ENCODE peak calls at places on chromosomes 2 and 18, in six cellular contexts. E, R, T, G, W and A are unnamed samples.

GRCh38 chr2:217065695-217066405 is 206.0 kb upstream of the TNP1 start:
- DNase-seq in E (no peak), R (no peak), W (no peak), G (no peak), T (no peak), A (no peak)

GRCh38 chr2:200795044-200795443 is 16.7 kb upstream of the BZW1 start:
- DNase-seq in W (no peak), R (no peak), G (no peak), T (peak), E (no peak), A (no peak)

GRCh38 chr2:240245706-240246105 is 105.2 kb upstream of the OTOS start:
- DNase-seq in G (no peak), R (no peak), W (no peak), E (peak), T (no peak), A (no peak)

GRCh38 chr2:128298846-128299507 is 19.7 kb downstream of the HS6ST1 start:
- DNase-seq in T (peak), E (peak), G (no peak), R (no peak), W (no peak), A (no peak)

GRCh38 chr2:241103176-241103595 is 1.1 kb upstream of the MTERF4 start:
- DNase-seq in W (no peak), T (no peak), G (no peak), E (no peak), R (no peak), A (no peak)

GRCh38 chr2:10347559-10347941 is 44.8 kb downstream of the HPCAL1 start:
- DNase-seq in W (no peak), T (peak), E (no peak), G (no peak), R (no peak), A (no peak)

GRCh38 chr18:23779696-23780303 is 90.5 kb downstream of the LAMA3 start:
- DNase-seq in R (no peak), T (no peak), W (no peak), E (no peak), G (no peak), A (no peak)

GRCh38 chr18:6255121-6255742 is 159.5 kb downstream of the L3MBTL4 start:
- DNase-seq in T (no peak), W (no peak), G (no peak), E (no peak), R (no peak), A (no peak)

GRCh38 chr2:68997401-68997800 is 15.6 kb upstream of the ANTXR1 start:
- DNase-seq in R (no peak), W (no peak), T (no peak), E (no peak), G (no peak), A (no peak)

GRCh38 chr18:80233201-80233835 is 14.0 kb downstream of the PARD6G start:
- DNase-seq in G (no peak), E (no peak), T (no peak), W (no peak), R (no peak), A (no peak)

GRCh38 chr2:58620896-58621295 is 379.8 kb upstream of the FANCL start:
- DNase-seq in W (no peak), E (no peak), R (no peak), T (no peak), G (no peak), A (no peak)

GRCh38 chr2:46695283-46695682 is 215.9 kb downstream of the TMEM247 start:
- DNase-seq in G (no peak), R (no peak), E (no peak), W (no peak), T (no peak), A (no peak)

GRCh38 chr2:46519265-46519664 is 39.9 kb downstream of the TMEM247 start:
- DNase-seq in T (no peak), R (no peak), W (no peak), E (no peak), G (no peak), A (no peak)

GRCh38 chr18:50127516-50128229 is 67.3 kb downstream of the MYO5B start:
- DNase-seq in R (no peak), G (no peak), T (no peak), W (no peak), E (no peak), A (no peak)

GRCh38 chr2:101518470-101519172 is 43.7 kb upstream of the RFX8 start:
- DNase-seq in G (peak), T (peak), R (no peak), W (no peak), E (peak), A (no peak)

GRCh38 chr2:27765621-27766286 is 5.8 kb upstream of the MRPL33 start:
- DNase-seq in G (peak), W (no peak), T (peak), E (no peak), R (no peak), A (no peak)

GRCh38 chr2:140203347-140203746 is 1423.2 kb upstream of the NXPH2 start:
- DNase-seq in R (no peak), T (no peak), G (no peak), E (no peak), W (no peak), A (no peak)

GRCh38 chr2:237731663-237732062 is 66.9 kb upstream of the RBM44 start:
- DNase-seq in W (no peak), T (no peak), R (no peak), E (no peak), G (no peak), A (no peak)

GRCh38 chr2:218878941-218879761 is 1.5 kb upstream of the WNT10A start:
- DNase-seq in T (no peak), E (peak), R (no peak), W (no peak), G (no peak), A (no peak)

GRCh38 chr18:29711931-29712330 is 1330.6 kb downstream of the DSC3 start:
- DNase-seq in E (no peak), R (no peak), T (no peak), W (no peak), G (no peak), A (no peak)

GRCh38 chr18:46428368-46428767 is 228.7 kb downstream of the LOXHD1 start:
- DNase-seq in R (no peak), W (no peak), T (no peak), E (no peak), G (no peak), A (no peak)

GRCh38 chr2:170405326-170405725 is 227.4 kb downstream of the MYO3B start:
- DNase-seq in E (no peak), G (no peak), T (no peak), W (no peak), R (no peak), A (no peak)

GRCh38 chr18:71398530-71398929 is 1109.7 kb downstream of the SOCS6 start:
- DNase-seq in E (peak), R (peak), T (no peak), W (no peak), G (no peak), A (no peak)
- TF ChIP-seq CTCF in E (peak), R (peak), T (no peak), W (no peak), G (no peak), A (no peak)

DNA sequence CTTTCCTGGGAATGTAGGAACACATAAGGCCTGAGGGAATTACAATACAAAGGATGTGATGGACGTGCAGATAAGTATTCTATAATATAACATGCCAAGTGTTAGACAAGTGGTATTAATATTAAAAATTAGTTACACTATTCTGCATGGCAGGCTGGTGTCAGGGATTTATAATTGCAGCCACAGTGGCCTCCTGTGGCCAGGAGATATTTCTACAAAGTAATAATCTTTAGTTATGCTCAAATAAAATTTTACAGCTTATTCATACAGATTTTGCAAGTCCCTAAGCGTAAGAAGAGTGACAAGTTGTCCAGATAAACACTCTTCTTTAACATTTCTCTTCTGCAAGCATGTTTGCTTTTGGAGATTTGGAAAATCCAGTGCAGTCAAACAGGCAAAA is 90.4 kb upstream of the CBLN2 start:
- DNase-seq in G (no peak), R (no peak), E (no peak), W (no peak), T (no peak), A (no peak)
- TF ChIP-seq CTCF in G (no peak), R (no peak), E (no peak), W (no peak), T (no peak), A (no peak)

DNA sequence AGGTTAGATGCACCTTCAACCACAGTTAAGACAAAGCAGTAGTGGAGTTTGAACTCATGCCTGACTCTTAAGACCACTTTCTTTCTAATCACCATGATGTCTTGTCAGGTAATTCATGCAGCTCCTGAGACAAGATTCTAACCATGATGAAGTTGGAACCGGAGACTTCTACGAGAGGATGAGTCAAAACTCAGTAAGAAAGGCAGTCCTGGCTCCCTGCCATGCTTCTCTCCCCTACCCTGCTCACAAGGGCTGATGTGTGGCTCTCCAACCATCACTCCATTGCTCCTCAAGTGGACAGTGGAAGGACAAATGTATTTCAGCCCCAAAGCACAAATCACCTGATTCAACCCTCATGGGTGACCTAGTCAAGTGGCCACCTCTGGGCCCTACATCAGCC is 3.2 kb downstream of the CYRIA start:
- DNase-seq in R (no peak), E (no peak), W (no peak), T (no peak), G (no peak), A (no peak)
- TF ChIP-seq CTCF in R (no peak), E (no peak), W (no peak), T (no peak), G (no peak), A (no peak)

DNA sequence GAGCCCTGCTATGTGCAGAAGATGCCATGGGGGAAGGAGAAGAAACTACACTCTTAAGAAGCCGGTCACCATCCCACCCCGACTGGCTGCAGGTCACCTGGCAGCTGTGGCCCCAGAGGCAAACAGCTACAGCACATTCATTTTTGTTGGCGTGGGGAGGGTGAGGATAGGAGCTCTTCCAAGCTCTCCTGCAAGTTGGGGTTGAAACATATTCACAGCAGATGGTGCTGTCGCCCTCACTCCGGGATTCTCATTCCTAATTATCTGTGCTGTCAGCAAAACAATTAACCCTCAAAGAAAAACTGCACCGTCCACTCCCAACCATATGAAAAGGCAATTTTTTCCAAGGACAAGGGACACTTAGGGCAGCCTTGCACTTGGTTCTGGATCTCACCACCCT is 68.7 kb downstream of the ZBTB7C start:
- DNase-seq in R (no peak), W (no peak), T (no peak), G (no peak), E (no peak), A (no peak)
- TF ChIP-seq CTCF in R (no peak), W (no peak), T (no peak), G (no peak), E (no peak), A (no peak)

GRCh38 chr2:229408356-229408755 is 137.3 kb upstream of the PID1 start:
- DNase-seq in W (no peak), T (no peak), R (no peak), G (no peak), E (no peak), A (peak)
- TF ChIP-seq CTCF in W (no peak), T (no peak), R (no peak), G (no peak), E (no peak), A (no peak)

DNA sequence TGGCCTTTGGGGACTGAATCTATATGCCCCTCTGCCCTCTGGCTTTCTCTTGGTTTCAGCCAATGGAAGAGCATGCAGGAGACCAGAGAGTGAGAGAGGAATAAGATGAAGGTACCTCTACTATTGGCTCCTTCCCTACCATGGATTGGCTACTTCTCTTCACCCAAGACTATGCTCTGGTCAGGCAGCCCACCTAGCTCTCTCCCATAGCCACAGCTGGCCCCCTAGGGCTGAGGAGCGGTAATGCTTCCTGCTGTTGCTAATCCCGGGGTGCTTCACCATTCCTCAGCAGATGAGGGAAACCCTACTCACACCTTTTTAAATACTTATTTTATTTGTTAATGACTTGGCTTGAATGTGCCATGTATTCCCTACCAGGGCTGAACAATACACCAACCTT is 142.4 kb downstream of the MREG start:
- DNase-seq in R (no peak), T (no peak), E (peak), G (peak), W (no peak), A (no peak)
- TF ChIP-seq CTCF in R (peak), T (no peak), E (peak), G (peak), W (no peak), A (no peak)

DNA sequence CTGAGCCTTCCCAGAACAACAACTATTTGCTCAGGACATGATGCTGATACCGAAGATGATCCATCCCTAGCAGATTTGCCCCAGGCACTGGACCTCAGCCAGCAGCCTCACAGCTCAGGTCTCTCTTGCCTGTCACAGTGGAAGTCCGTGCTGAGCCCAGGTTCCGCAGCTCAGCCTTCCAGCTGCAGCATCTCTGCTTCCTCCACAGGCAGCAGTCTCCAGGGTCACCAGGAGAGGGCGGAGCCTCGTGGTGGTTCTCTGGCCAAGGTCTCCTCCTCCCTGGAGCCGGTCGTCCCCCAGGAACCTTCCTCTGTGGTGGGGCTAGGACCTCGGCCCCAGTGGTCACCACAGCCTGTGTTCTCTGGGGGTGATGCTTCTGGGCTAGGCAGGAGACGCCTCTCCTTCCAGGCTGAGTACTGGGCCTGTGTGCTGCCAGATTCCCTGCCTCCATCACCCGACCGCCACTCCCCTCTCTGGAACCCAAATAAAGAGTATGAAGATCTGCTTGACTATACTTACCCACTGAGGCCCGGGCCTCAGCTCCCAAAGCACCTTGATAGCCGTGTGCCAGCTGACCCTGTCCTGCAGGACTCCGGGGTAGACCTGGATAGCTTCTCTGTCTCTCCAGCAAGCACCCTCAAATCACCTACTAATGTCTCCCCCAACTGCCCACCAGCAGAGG is 15.4 kb downstream of the CEP68 start:
- DNase-seq in E (peak), W (no peak), G (peak), R (no peak), T (no peak), A (no peak)
- TF ChIP-seq CTCF in E (no peak), W (no peak), G (peak), R (peak), T (no peak), A (no peak)